ENCODE peak calls at places on chromosomes 13 and 19, in four cellular contexts. One of them, this sample, is unnamed.

GRCh38 chr19:54620464-54620863 is 9.8 kb upstream of the LILRB1 start:
- DNase-seq in A549: no peak
- DNase-seq in H1: no peak
- DNase-seq in K562: no peak
- DNase-seq in this sample: no peak

GRCh38 chr13:21747456-21747855 is 76.6 kb downstream of the FGF9 start:
- DNase-seq in A549: no peak
- DNase-seq in H1: no peak
- DNase-seq in K562: no peak
- DNase-seq in this sample: no peak

GRCh38 chr19:52138614-52139290 is 986 bp downstream of the ZNF616 start:
- DNase-seq in A549: no peak
- DNase-seq in H1: peak
- DNase-seq in K562: peak
- DNase-seq in this sample: peak

GRCh38 chr13:58488251-58488650 is 856.7 kb downstream of the PCDH17 start:
- DNase-seq in A549: no peak
- DNase-seq in H1: no peak
- DNase-seq in K562: no peak
- DNase-seq in this sample: no peak

GRCh38 chr13:64912141-64912540 is 2318.0 kb downstream of the PCDH9 start:
- DNase-seq in A549: no peak
- DNase-seq in H1: no peak
- DNase-seq in K562: no peak
- DNase-seq in this sample: no peak

GRCh38 chr13:98847780-98848179 is 95.3 kb upstream of the SLC15A1 start:
- DNase-seq in A549: no peak
- DNase-seq in H1: no peak
- DNase-seq in K562: peak
- DNase-seq in this sample: no peak

GRCh38 chr13:41827507-41828213 is 133.2 kb downstream of the VWA8 start:
- DNase-seq in A549: peak
- DNase-seq in H1: no peak
- DNase-seq in K562: no peak
- DNase-seq in this sample: no peak

GRCh38 chr19:10617409-10618121 is 7.8 kb upstream of the SLC44A2 start:
- DNase-seq in A549: no peak
- DNase-seq in H1: no peak
- DNase-seq in K562: peak
- DNase-seq in this sample: no peak

GRCh38 chr19:45104658-45105384 is 11.8 kb downstream of the PPP1R37 start:
- DNase-seq in A549: no peak
- DNase-seq in H1: no peak
- DNase-seq in K562: no peak
- DNase-seq in this sample: no peak

GRCh38 chr19:32543107-32543900 is 37.7 kb upstream of the PDCD5 start:
- DNase-seq in A549: no peak
- DNase-seq in H1: no peak
- DNase-seq in K562: no peak
- DNase-seq in this sample: no peak

GRCh38 chr19:50496189-50497029 is 14.6 kb downstream of the JOSD2 start:
- DNase-seq in A549: no peak
- DNase-seq in H1: no peak
- DNase-seq in K562: no peak
- DNase-seq in this sample: peak

GRCh38 chr13:43057653-43058317 is 34.4 kb downstream of the DNAJC15 start:
- DNase-seq in A549: no peak
- DNase-seq in H1: no peak
- DNase-seq in K562: no peak
- DNase-seq in this sample: peak

GRCh38 chr19:4758082-4758481 is 33.5 kb upstream of the FEM1A start:
- DNase-seq in A549: no peak
- DNase-seq in H1: no peak
- DNase-seq in K562: no peak
- DNase-seq in this sample: no peak

GRCh38 chr13:29676535-29676934 is 81.0 kb upstream of the SLC7A1 start:
- DNase-seq in A549: no peak
- DNase-seq in H1: no peak
- DNase-seq in K562: no peak
- DNase-seq in this sample: no peak

GRCh38 chr13:41514853-41515395 is 57.6 kb downstream of the RGCC start:
- DNase-seq in A549: no peak
- DNase-seq in H1: no peak
- DNase-seq in K562: no peak
- DNase-seq in this sample: no peak

GRCh38 chr13:81406639-81407292 is 1065.8 kb upstream of the SPRY2 start:
- DNase-seq in A549: no peak
- DNase-seq in H1: no peak
- DNase-seq in K562: no peak
- DNase-seq in this sample: no peak

GRCh38 chr19:47729799-47730520 is 15.4 kb upstream of the NOP53 start:
- DNase-seq in A549: peak
- DNase-seq in H1: peak
- DNase-seq in K562: peak
- DNase-seq in this sample: peak

GRCh38 chr19:14073925-14074838 is 1.6 kb downstream of the MISP3 start:
- DNase-seq in A549: no peak
- DNase-seq in H1: peak
- DNase-seq in K562: peak
- DNase-seq in this sample: no peak

GRCh38 chr19:383922-384800 is 24.8 kb downstream of the C2CD4C start:
- DNase-seq in A549: no peak
- DNase-seq in H1: peak
- DNase-seq in K562: no peak
- DNase-seq in this sample: peak

GRCh38 chr19:55069137-55069858 is 6.3 kb upstream of the RDH13 start:
- DNase-seq in A549: peak
- DNase-seq in H1: peak
- DNase-seq in K562: peak
- DNase-seq in this sample: no peak

GRCh38 chr19:12494260-12494860 is 9.7 kb upstream of the ZNF709 start:
- DNase-seq in A549: no peak
- DNase-seq in H1: no peak
- DNase-seq in K562: no peak
- DNase-seq in this sample: no peak

GRCh38 chr13:46605824-46606554 is 53.0 kb downstream of the LRCH1 start:
- DNase-seq in A549: no peak
- DNase-seq in H1: no peak
- DNase-seq in K562: no peak
- DNase-seq in this sample: no peak

GRCh38 chr19:3516675-3517207 is 10.6 kb downstream of the FZR1 start:
- DNase-seq in A549: no peak
- DNase-seq in H1: no peak
- DNase-seq in K562: no peak
- DNase-seq in this sample: no peak

GRCh38 chr19:42207767-42208259 is 9.7 kb downstream of the DEDD2 start:
- DNase-seq in A549: peak
- DNase-seq in H1: no peak
- DNase-seq in K562: peak
- DNase-seq in this sample: no peak

GRCh38 chr13:40271931-40272775 is 394.3 kb downstream of the FOXO1 start:
- DNase-seq in A549: no peak
- DNase-seq in H1: no peak
- DNase-seq in K562: no peak
- DNase-seq in this sample: no peak

GRCh38 chr13:25300861-25301346 is 521 bp upstream of the NUP58 start:
- DNase-seq in A549: no peak
- DNase-seq in H1: no peak
- DNase-seq in K562: no peak
- DNase-seq in this sample: no peak

GRCh38 chr13:40313269-40314200 is 352.9 kb downstream of the FOXO1 start:
- DNase-seq in A549: no peak
- DNase-seq in H1: no peak
- DNase-seq in K562: no peak
- DNase-seq in this sample: peak

GRCh38 chr19:17340871-17341357 is 3.6 kb downstream of the GTPBP3 start:
- DNase-seq in A549: no peak
- DNase-seq in H1: no peak
- DNase-seq in K562: no peak
- DNase-seq in this sample: peak

GRCh38 chr13:50419896-50420295 is 404.7 kb downstream of the KCNRG start:
- DNase-seq in A549: no peak
- DNase-seq in H1: no peak
- DNase-seq in K562: no peak
- DNase-seq in this sample: no peak

GRCh38 chr13:108957369-108958012 is 328.1 kb downstream of the MYO16 start:
- DNase-seq in A549: peak
- DNase-seq in H1: no peak
- DNase-seq in K562: no peak
- DNase-seq in this sample: no peak

GRCh38 chr13:43787518-43787891 is 733 bp upstream of the ENOX1 start:
- DNase-seq in A549: no peak
- DNase-seq in H1: no peak
- DNase-seq in K562: no peak
- DNase-seq in this sample: no peak

GRCh38 chr13:35164324-35164932 is 222.4 kb downstream of the NBEA start:
- DNase-seq in A549: peak
- DNase-seq in H1: no peak
- DNase-seq in K562: peak
- DNase-seq in this sample: peak
- TF ChIP-seq RAD21 in A549: peak
- TF ChIP-seq RAD21 in H1: peak
- TF ChIP-seq RAD21 in K562: peak
- TF ChIP-seq RAD21 in this sample: peak

GRCh38 chr19:58346961-58347929 is 6.0 kb downstream of the A1BG start:
- DNase-seq in A549: peak
- DNase-seq in H1: peak
- DNase-seq in K562: peak
- DNase-seq in this sample: no peak
- TF ChIP-seq JUN in A549: peak
- TF ChIP-seq JUN in H1: no peak
- TF ChIP-seq JUN in K562: no peak
- TF ChIP-seq JUN in this sample: no peak

GRCh38 chr13:94588575-94588974 is 7.4 kb downstream of the TGDS start:
- DNase-seq in A549: no peak
- DNase-seq in H1: no peak
- DNase-seq in K562: no peak
- DNase-seq in this sample: no peak

GRCh38 chr13:94579063-94579462 is 16.9 kb downstream of the TGDS start:
- DNase-seq in A549: no peak
- DNase-seq in H1: no peak
- DNase-seq in K562: no peak
- DNase-seq in this sample: no peak

GRCh38 chr13:94586371-94586770 is 9.6 kb downstream of the TGDS start:
- DNase-seq in A549: no peak
- DNase-seq in H1: no peak
- DNase-seq in K562: no peak
- DNase-seq in this sample: no peak

GRCh38 chr13:94585543-94586101 is 10.3 kb downstream of the TGDS start:
- DNase-seq in A549: no peak
- DNase-seq in H1: no peak
- DNase-seq in K562: no peak
- DNase-seq in this sample: no peak

GRCh38 chr13:94583926-94584325 is 12.0 kb downstream of the TGDS start:
- DNase-seq in A549: no peak
- DNase-seq in H1: no peak
- DNase-seq in K562: no peak
- DNase-seq in this sample: no peak
- TF ChIP-seq RAD21 in A549: no peak
- TF ChIP-seq RAD21 in H1: no peak
- TF ChIP-seq RAD21 in K562: no peak
- TF ChIP-seq RAD21 in this sample: no peak

GRCh38 chr13:110597041-110597689 is 18.2 kb upstream of the NAXD start:
- DNase-seq in A549: no peak
- DNase-seq in H1: no peak
- DNase-seq in K562: no peak
- DNase-seq in this sample: no peak
- TF ChIP-seq JUN in A549: no peak
- TF ChIP-seq JUN in H1: no peak
- TF ChIP-seq JUN in K562: no peak
- TF ChIP-seq JUN in this sample: no peak

DNA sequence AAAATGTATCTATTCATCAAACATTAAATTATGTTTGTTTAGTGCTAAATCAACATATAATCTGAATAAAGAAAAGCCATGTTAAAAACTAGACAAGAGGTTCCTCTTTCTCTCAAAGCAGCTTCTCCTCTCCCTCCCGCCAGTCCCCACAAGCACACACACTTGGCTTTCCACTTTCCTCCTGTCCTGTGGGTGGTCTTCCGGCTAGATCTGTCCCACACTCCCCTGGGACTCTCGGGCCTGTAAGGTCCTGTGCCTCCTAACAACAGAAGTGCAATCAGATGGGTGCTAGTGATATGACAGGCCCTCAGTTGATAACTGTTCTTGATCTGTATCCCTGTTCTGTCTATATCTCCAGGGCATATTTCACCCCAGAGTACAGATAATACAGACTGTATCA is 45.6 kb upstream of the RAP2A start:
- DNase-seq in A549: no peak
- DNase-seq in H1: no peak
- DNase-seq in K562: no peak
- DNase-seq in this sample: no peak
- TF ChIP-seq RAD21 in A549: no peak
- TF ChIP-seq RAD21 in H1: no peak
- TF ChIP-seq RAD21 in K562: no peak
- TF ChIP-seq RAD21 in this sample: no peak

GRCh38 chr19:29679598-29680210 is 14.4 kb downstream of the PLEKHF1 start:
- DNase-seq in A549: no peak
- DNase-seq in H1: no peak
- DNase-seq in K562: no peak
- DNase-seq in this sample: no peak
- TF ChIP-seq JUN in A549: no peak
- TF ChIP-seq JUN in H1: no peak
- TF ChIP-seq JUN in K562: no peak
- TF ChIP-seq JUN in this sample: no peak

GRCh38 chr13:77034883-77035282 is 7.9 kb upstream of the FBXL3 start:
- DNase-seq in A549: no peak
- DNase-seq in H1: no peak
- DNase-seq in K562: no peak
- DNase-seq in this sample: no peak
- TF ChIP-seq RAD21 in A549: no peak
- TF ChIP-seq RAD21 in H1: no peak
- TF ChIP-seq RAD21 in K562: no peak
- TF ChIP-seq RAD21 in this sample: no peak

This sample was measured in HepG2.